ENCODE peak calls at places on chromosomes 16 and 17, in four cellular contexts. S, W, T and M are unnamed samples.

GRCh38 chr16:86457621-86458456 is 52.5 kb upstream of the FOXF1 start:
- DNase-seq in W (no peak), S (no peak), T (peak; percentile 15), M (peak; percentile 94)

GRCh38 chr16:81616321-81617020 is 162.6 kb upstream of the PLCG2 start:
- DNase-seq in W (peak; percentile 74), T (no peak), S (no peak), M (no peak)

GRCh38 chr16:2096853-2097620 is 38.7 kb downstream of the PKD1 start:
- DNase-seq in W (no peak), S (no peak), T (no peak), M (no peak)

GRCh38 chr16:4489030-4489429 is 12.8 kb downstream of the HMOX2 start:
- DNase-seq in W (no peak), S (no peak), T (peak; percentile 76), M (peak; percentile 50)

GRCh38 chr16:16124974-16125373 is 98.3 kb downstream of the ABCC6 start:
- DNase-seq in T (no peak), S (no peak), W (no peak), M (no peak)

GRCh38 chr16:76535-77272 is 1.3 kb upstream of the MPG start:
- DNase-seq in W (peak; percentile 80), T (no peak), S (no peak), M (no peak)

GRCh38 chr16:26859086-26859485 is 207.6 kb upstream of the C16orf82 start:
- DNase-seq in S (no peak), W (no peak), T (no peak), M (no peak)

GRCh38 chr17:31593806-31594205 is 202.3 kb downstream of the RAB11FIP4 start:
- DNase-seq in T (no peak), W (no peak), S (no peak), M (no peak)

GRCh38 chr17:2395258-2396170 is 5.3 kb downstream of the MNT start:
- DNase-seq in W (peak; percentile 82), S (no peak), T (no peak), M (no peak)

GRCh38 chr17:44906010-44906646 is 6.9 kb upstream of the EFTUD2 start:
- DNase-seq in T (peak; percentile 83), S (no peak), W (no peak), M (peak; percentile 73)

GRCh38 chr17:77254961-77255741 is 114.4 kb downstream of the SEC14L1 start:
- DNase-seq in W (no peak), T (peak; percentile 92), S (no peak), M (peak; percentile 50)

GRCh38 chr16:80896778-80897177 is 92.4 kb upstream of the CDYL2 start:
- DNase-seq in T (no peak), W (no peak), S (no peak), M (no peak)

GRCh38 chr17:5896215-5896614 is 174.0 kb upstream of the WSCD1 start:
- DNase-seq in W (no peak), S (no peak), T (no peak), M (no peak)

GRCh38 chr16:85988306-85988705 is 89.3 kb downstream of the IRF8 start:
- DNase-seq in T (no peak), W (no peak), S (no peak), M (no peak)

GRCh38 chr16:21656795-21657768 is 4.7 kb upstream of the IGSF6 start:
- DNase-seq in S (no peak), W (no peak), T (peak; percentile 23), M (no peak)

GRCh38 chr17:13671771-13672170 is 70.0 kb upstream of the HS3ST3A1 start:
- DNase-seq in T (no peak), S (no peak), W (no peak), M (no peak)

GRCh38 chr16:56277040-56277439 is 85.8 kb downstream of the GNAO1 start:
- DNase-seq in W (no peak), T (no peak), S (no peak), M (no peak)

GRCh38 chr17:28755486-28755885 is 11.7 kb downstream of the TRAF4 start:
- DNase-seq in S (no peak), W (no peak), T (no peak), M (no peak)

GRCh38 chr16:64089697-64090096 is 1032.2 kb downstream of the CDH11 start:
- DNase-seq in W (no peak), T (peak; percentile 16), S (no peak), M (no peak)

GRCh38 chr17:79905832-79906231 is 66.6 kb upstream of the CBX4 start:
- DNase-seq in W (peak; percentile 26), T (no peak), S (no peak), M (no peak)

GRCh38 chr16:73231969-73232554 is 184.1 kb upstream of the ZFHX3 start:
- DNase-seq in S (no peak), T (no peak), W (no peak), M (no peak)

GRCh38 chr17:63399316-63399715 is 46.8 kb downstream of the CYB561 start:
- DNase-seq in S (no peak), T (no peak), W (no peak), M (no peak)

GRCh38 chr16:55043499-55043898 is 112.8 kb downstream of the IRX5 start:
- DNase-seq in T (no peak), S (no peak), W (no peak), M (no peak)

GRCh38 chr16:82763371-82763770 is 136.6 kb downstream of the CDH13 start:
- DNase-seq in W (no peak), S (no peak), T (no peak), M (no peak)

GRCh38 chr17:32009262-32009542 is 2.0 kb downstream of the LRRC37B start:
- DNase-seq in W (no peak), S (no peak), T (no peak), M (no peak)

GRCh38 chr17:10135539-10136257 is 62.7 kb downstream of the GAS7 start:
- DNase-seq in T (no peak), W (peak; percentile 60), S (no peak), M (no peak)

GRCh38 chr16:64253114-64253513 is 868.7 kb downstream of the CDH11 start:
- DNase-seq in S (no peak), W (no peak), T (no peak), M (no peak)

GRCh38 chr17:74979408-74980146 is 7.0 kb upstream of the HID1 start:
- DNase-seq in W (no peak), S (no peak), T (no peak), M (no peak)

GRCh38 chr17:4073983-4074830 is 68.6 kb downstream of the ZZEF1 start:
- DNase-seq in T (no peak), W (peak; percentile 27), S (no peak), M (no peak)